ENCODE peak calls at places on chromosomes 16 and 17, in seven cellular contexts. L is RWPE1, P is heart right ventricle, J is AG10803, A is uterus, X is progenitor cell of endocrine pancreas, S is upper lobe of right lung. Q is an unnamed sample.

GRCh38 chr17:39123627-39124026 is 27.8 kb downstream of the PLXDC1 start:
- DNase-seq in L (no peak), P (no peak), J (no peak), A (no peak), X (no peak), S (no peak), Q (no peak)

GRCh38 chr17:77306790-77307478 is 166.2 kb downstream of the SEC14L1 start:
- DNase-seq in L (no peak), P (no peak), J (no peak), A (no peak), X (no peak), S (no peak), Q (no peak)

GRCh38 chr17:28182559-28182958 is 136.4 kb upstream of the TMEM97 start:
- DNase-seq in L (no peak), P (no peak), J (no peak), A (no peak), X (no peak), S (no peak), Q (no peak)

GRCh38 chr17:7651959-7652658 is 1.4 kb downstream of the ATP1B2 start:
- DNase-seq in L (no peak), P (peak; percentile 21), J (no peak), A (no peak), X (no peak), S (no peak), Q (no peak)

GRCh38 chr16:56608876-56609462 is 585 bp downstream of the MT2A start:
- DNase-seq in L (no peak), P (no peak), J (no peak), A (no peak), X (no peak), S (no peak), Q (peak; percentile 40)

GRCh38 chr16:24999856-25000447 is 15.2 kb downstream of the ARHGAP17 start:
- DNase-seq in L (no peak), P (peak; percentile 53), J (peak; percentile 47), A (no peak), X (no peak), S (no peak), Q (no peak)

GRCh38 chr17:31404028-31404949 is 12.8 kb downstream of the RAB11FIP4 start:
- DNase-seq in L (peak; percentile 40), P (no peak), J (no peak), A (no peak), X (no peak), S (peak; percentile 53), Q (no peak)

GRCh38 chr16:15521758-15522509 is 87.5 kb downstream of the BMERB1 start:
- DNase-seq in L (no peak), P (peak; percentile 18), J (peak; percentile 49), A (peak; percentile 44), X (no peak), S (no peak), Q (no peak)

GRCh38 chr16:57041182-57042156 is 50.9 kb upstream of the CPNE2 start:
- DNase-seq in L (no peak), P (no peak), J (no peak), A (no peak), X (no peak), S (no peak), Q (no peak)

GRCh38 chr17:69828087-69828486 is 246.9 kb upstream of the KCNJ16 start:
- DNase-seq in L (no peak), P (peak; percentile 66), J (peak; percentile 46), A (no peak), X (no peak), S (no peak), Q (no peak)

GRCh38 chr16:1048442-1049112 is 24.0 kb upstream of the SSTR5 start:
- DNase-seq in L (peak; percentile 21), P (peak; percentile 71), J (peak; percentile 21), A (no peak), X (peak; percentile 42), S (no peak), Q (no peak)

GRCh38 chr16:945271-946047 is 25.3 kb downstream of the LMF1 start:
- DNase-seq in L (no peak), P (no peak), J (peak; percentile 16), A (no peak), X (no peak), S (no peak), Q (no peak)

GRCh38 chr17:79420318-79421243 is 190.3 kb downstream of the RBFOX3 start:
- DNase-seq in L (peak; percentile 12), P (no peak), J (peak; percentile 18), A (peak; percentile 22), X (no peak), S (no peak), Q (no peak)

GRCh38 chr17:68661265-68662036 is 60.3 kb upstream of the FAM20A start:
- DNase-seq in L (no peak), P (no peak), J (no peak), A (no peak), X (no peak), S (no peak), Q (no peak)

GRCh38 chr17:44903012-44903685 is 3.9 kb upstream of the EFTUD2 start:
- DNase-seq in L (no peak), P (no peak), J (no peak), A (no peak), X (no peak), S (no peak), Q (no peak)

GRCh38 chr17:44146375-44147346 is 4.9 kb downstream of the HROB start:
- DNase-seq in L (no peak), P (peak; percentile 34), J (no peak), A (no peak), X (no peak), S (no peak), Q (no peak)

GRCh38 chr17:68455756-68456528 is 1.4 kb downstream of the WIPI1 start:
- DNase-seq in L (peak; percentile 59), P (peak; percentile 37), J (peak; percentile 97), A (no peak), X (no peak), S (no peak), Q (no peak)

GRCh38 chr17:27810902-27811557 is 10.7 kb upstream of the NOS2 start:
- DNase-seq in L (no peak), P (no peak), J (peak; percentile 6), A (no peak), X (no peak), S (no peak), Q (no peak)

GRCh38 chr16:27427538-27427937 is 25.6 kb downstream of the IL21R start:
- DNase-seq in L (no peak), P (no peak), J (no peak), A (no peak), X (no peak), S (no peak), Q (no peak)

GRCh38 chr16:85328665-85329058 is 216.4 kb upstream of the CIBAR2 start:
- DNase-seq in L (no peak), P (no peak), J (no peak), A (no peak), X (no peak), S (no peak), Q (no peak)

GRCh38 chr17:28584434-28584833 is 7.7 kb upstream of the ALDOC start:
- DNase-seq in L (no peak), P (no peak), J (no peak), A (no peak), X (no peak), S (no peak), Q (no peak)

GRCh38 chr17:47802341-47803022 is 19.1 kb downstream of the OSBPL7 start:
- DNase-seq in L (peak; percentile 74), P (no peak), J (peak; percentile 22), A (no peak), X (no peak), S (no peak), Q (peak; percentile 24)

GRCh38 chr16:4317471-4318170 is 1.8 kb downstream of the GLIS2 start:
- DNase-seq in L (no peak), P (no peak), J (no peak), A (peak; percentile 70), X (no peak), S (peak; percentile 71), Q (peak; percentile 74)
- TF ChIP-seq CTCF in L (no peak), P (no peak), J (no peak), A (no peak), X (no peak), S (no peak), Q (no peak)

DNA sequence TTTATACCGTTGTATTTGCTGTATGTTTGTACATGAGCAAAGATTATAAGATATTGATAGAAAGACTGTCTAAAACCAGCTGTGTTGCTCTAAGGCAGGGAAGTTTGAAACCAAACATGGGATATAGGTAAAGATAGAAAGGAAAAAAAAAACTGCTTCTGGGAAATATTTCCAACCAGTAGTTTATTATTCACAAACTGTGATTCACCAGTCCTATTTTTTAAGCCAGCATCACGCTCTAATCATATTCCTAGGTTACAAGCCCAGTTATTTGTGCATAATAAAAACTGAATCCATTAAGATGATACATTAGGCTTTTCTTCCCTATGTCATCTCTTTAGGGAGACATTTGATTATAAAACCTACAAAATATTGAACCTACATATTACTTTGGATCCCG is 4.0 kb downstream of the ERN1 start:
- DNase-seq in L (no peak), P (no peak), J (no peak), A (no peak), X (no peak), S (no peak), Q (no peak)
- TF ChIP-seq CTCF in L (no peak), P (no peak), J (no peak), A (no peak), X (no peak), S (no peak), Q (no peak)

DNA sequence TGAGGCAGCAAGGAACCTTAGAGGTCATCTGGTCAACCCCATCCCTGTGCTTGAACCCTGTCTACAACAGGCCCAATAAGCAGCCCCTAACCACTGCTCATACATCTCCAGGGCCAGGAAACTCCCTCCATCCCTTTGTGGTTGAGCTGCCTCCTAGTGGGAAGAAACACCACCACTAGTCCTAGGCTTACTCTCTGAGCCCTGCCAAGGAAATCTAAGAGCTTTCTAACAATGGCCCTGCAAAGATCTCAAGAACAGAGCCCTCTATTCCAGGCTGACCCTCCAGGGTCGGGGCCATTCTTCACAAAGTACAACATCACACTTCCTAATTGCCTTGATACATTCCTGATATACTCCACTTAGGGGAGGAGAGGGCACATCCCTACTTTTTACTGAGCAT is 5.8 kb downstream of the ACLY start:
- DNase-seq in L (no peak), P (no peak), J (no peak), A (no peak), X (no peak), S (no peak), Q (no peak)
- TF ChIP-seq CTCF in L (no peak), P (no peak), J (no peak), A (no peak), X (no peak), S (no peak), Q (no peak)

GRCh38 chr16:30075503-30076275 is at the start of gene PPP4C:
- DNase-seq in L (peak; percentile 94), P (peak; percentile 93), J (peak; percentile 86), A (peak; percentile 87), X (peak; percentile 78), S (peak; percentile 96), Q (peak; percentile 89)
- TF ChIP-seq CTCF in L (no peak), P (peak; percentile 34), J (no peak), A (no peak), X (peak; percentile 18), S (peak; percentile 7), Q (no peak)

DNA sequence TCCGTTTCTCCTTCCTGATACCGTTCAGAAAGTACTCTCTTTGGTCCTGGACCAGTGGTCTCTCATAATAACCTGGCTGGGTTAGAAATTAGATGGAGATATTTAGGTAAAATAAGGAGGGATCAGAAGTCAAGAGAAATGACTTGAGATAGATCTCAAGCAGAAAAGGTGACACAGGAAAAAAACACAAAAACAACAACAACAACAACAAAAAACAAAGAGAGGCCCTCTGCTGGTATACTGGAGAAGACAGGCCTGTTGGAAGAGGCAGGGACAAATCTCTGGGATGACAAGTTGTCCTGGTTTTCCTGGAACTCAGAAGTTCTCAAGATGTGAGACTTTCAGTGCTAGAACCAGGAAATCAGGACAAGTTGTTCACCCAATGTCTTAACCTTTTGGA is 430.5 kb downstream of the SHISA9 start:
- DNase-seq in L (no peak), P (no peak), J (no peak), A (no peak), X (no peak), S (no peak), Q (no peak)
- TF ChIP-seq CTCF in L (no peak), P (no peak), J (no peak), A (no peak), X (no peak), S (no peak), Q (no peak)